ENCODE peak calls at places on chromosomes 1 and 21, in eight cellular contexts. R is sigmoid colon, W is H1, Y is adrenal gland, T is breast epithelium, Q is HCT116, C is body of pancreas, J is HepG2. I is an unnamed sample.

GRCh38 chr1:49686107-49686506 is 337.6 kb downstream of the AGBL4 start:
- DNase-seq in R (no peak), W (no peak), Y (peak; percentile 12), T (no peak), Q (no peak), C (peak; percentile 4), J (no peak), I (no peak)

GRCh38 chr1:174965006-174965971 is 34.5 kb upstream of the CACYBP start:
- DNase-seq in R (no peak), W (no peak), Y (no peak), T (no peak), Q (no peak), C (no peak), J (no peak), I (peak; percentile 40)

GRCh38 chr1:176877557-176877956 is 287.0 kb downstream of the ASTN1 start:
- DNase-seq in R (no peak), W (no peak), Y (no peak), T (no peak), Q (no peak), C (no peak), J (no peak), I (no peak)

GRCh38 chr1:6646499-6647148 is 22.0 kb downstream of the THAP3 start:
- DNase-seq in R (no peak), W (no peak), Y (peak; percentile 44), T (no peak), Q (peak; percentile 19), C (peak; percentile 46), J (peak; percentile 30), I (peak; percentile 28)

GRCh38 chr1:54487571-54488050 is 60.4 kb upstream of the ACOT11 start:
- DNase-seq in R (no peak), W (no peak), Y (peak; percentile 38), T (no peak), Q (no peak), C (peak; percentile 50), J (no peak), I (peak; percentile 47)

GRCh38 chr1:177858222-177858894 is 111.5 kb downstream of the SEC16B start:
- DNase-seq in R (no peak), W (no peak), Y (no peak), T (no peak), Q (no peak), C (no peak), J (no peak), I (no peak)

GRCh38 chr1:168360622-168361021 is 79.9 kb downstream of the TBX19 start:
- DNase-seq in R (no peak), W (no peak), Y (no peak), T (no peak), Q (no peak), C (no peak), J (no peak), I (no peak)

GRCh38 chr21:35436899-35437298 is 387.8 kb upstream of the RUNX1 start:
- DNase-seq in R (no peak), W (no peak), Y (no peak), T (no peak), Q (peak; percentile 10), C (no peak), J (no peak), I (no peak)

GRCh38 chr1:183027031-183027430 is 3.8 kb downstream of the LAMC1 start:
- DNase-seq in R (no peak), W (no peak), Y (no peak), T (no peak), Q (no peak), C (no peak), J (no peak), I (no peak)

GRCh38 chr1:228376262-228376628 is 30.4 kb downstream of the TRIM11 start:
- DNase-seq in R (no peak), W (no peak), Y (no peak), T (no peak), Q (no peak), C (no peak), J (no peak), I (no peak)

GRCh38 chr1:12088607-12089006 is 25.5 kb downstream of the TNFRSF8 start:
- DNase-seq in R (no peak), W (no peak), Y (no peak), T (no peak), Q (no peak), C (no peak), J (no peak), I (no peak)

GRCh38 chr1:16071614-16072013 is 1.8 kb downstream of the FAM131C start:
- DNase-seq in R (no peak), W (no peak), Y (no peak), T (no peak), Q (no peak), C (no peak), J (no peak), I (no peak)

GRCh38 chr1:222455188-222455879 is 92.6 kb downstream of the HHIPL2 start:
- DNase-seq in R (peak; percentile 93), W (peak; percentile 50), Y (peak; percentile 69), T (peak; percentile 81), Q (peak; percentile 64), C (peak; percentile 84), J (peak; percentile 47), I (peak; percentile 94)

GRCh38 chr1:226651732-226652105 is 87.4 kb downstream of the ITPKB start:
- DNase-seq in R (peak; percentile 75), W (no peak), Y (no peak), T (no peak), Q (no peak), C (no peak), J (no peak), I (no peak)

GRCh38 chr1:226652613-226653012 is 86.5 kb downstream of the ITPKB start:
- DNase-seq in R (no peak), W (no peak), Y (no peak), T (no peak), Q (no peak), C (no peak), J (no peak), I (no peak)

GRCh38 chr1:226654046-226654445 is 85.0 kb downstream of the ITPKB start:
- DNase-seq in R (no peak), W (peak; percentile 49), Y (no peak), T (no peak), Q (no peak), C (no peak), J (peak; percentile 17), I (no peak)

GRCh38 chr1:226654508-226655124 is 84.5 kb downstream of the ITPKB start:
- DNase-seq in R (peak; percentile 74), W (no peak), Y (no peak), T (no peak), Q (no peak), C (no peak), J (no peak), I (no peak)

DNA sequence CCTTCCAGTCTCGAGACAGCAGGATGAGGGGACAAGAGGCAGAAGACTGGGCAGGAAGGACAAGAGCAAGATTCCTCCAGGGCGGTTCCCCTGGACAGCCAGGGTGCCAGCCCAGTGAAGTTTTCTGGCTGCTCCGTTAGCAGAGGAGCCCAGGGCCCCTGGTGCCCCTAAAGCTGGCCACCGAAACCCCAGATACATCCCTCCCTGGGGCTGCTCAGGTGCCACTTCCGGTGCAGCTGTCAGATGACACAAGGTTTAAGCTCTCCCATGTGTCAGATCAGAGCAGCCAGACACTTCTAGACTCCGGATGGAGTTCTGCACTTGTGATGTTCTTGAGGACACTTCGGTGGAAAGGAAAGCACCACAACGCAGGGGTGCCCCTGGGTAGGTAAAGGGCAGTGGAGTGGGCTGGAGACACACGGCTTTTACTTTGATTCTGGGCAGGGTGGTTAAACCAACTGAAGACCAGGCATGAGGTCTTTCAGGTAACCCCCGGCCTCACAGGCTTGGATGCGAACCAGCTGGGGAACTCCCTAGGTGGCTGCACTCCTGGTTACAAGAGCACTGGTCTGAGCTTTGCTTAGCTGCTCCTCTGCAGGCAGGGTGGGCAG is 85.7 kb downstream of the ITPKB start:
- DNase-seq in R (no peak), W (no peak), Y (no peak), T (no peak), Q (no peak), C (no peak), J (no peak), I (no peak)
- TF ChIP-seq POLR2A in R (no peak), W (no peak), Y (no peak), T (no peak), Q (no peak), C (no peak), J (no peak), I (no peak)

DNA sequence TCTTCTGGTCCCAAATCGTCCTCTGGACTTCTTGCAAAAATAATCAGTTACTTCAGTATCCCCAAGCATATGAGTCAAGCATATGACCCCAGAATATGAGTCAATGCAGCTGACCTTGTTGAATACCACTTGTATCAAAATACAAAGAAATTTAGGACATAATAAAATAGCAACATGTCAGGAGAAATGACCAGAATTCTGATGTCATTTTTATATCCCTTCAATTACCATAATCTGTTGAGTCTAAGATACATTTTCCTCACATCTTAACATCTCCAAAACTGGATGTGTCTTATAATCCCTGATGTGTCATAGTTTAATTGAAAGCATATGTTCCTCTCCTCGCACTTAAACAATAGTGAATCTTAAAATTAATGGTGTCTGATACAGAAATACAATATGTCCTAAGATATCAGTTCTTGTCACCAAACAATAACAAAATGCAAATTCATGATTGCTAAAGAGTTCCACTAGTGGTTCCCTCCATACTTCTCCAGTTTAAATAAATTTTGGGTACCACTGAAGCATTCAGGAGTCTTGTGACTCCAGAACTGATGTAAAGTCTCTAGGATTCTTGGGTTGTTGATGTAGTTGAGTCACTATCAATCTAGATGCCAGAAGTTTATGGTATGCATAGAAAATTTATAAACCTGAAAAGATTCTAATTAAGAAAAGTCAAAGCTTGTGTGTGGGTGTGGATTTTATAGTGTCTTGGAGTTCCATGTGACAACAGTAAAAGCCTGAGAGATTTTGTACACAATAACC is 41.8 kb downstream of the KIFAP3 start:
- DNase-seq in R (no peak), W (no peak), Y (no peak), T (no peak), Q (no peak), C (no peak), J (no peak), I (no peak)
- H3K27me3 ChIP-seq in R (no peaks in the 10 kb centered on the region), W (no peaks in the 10 kb centered on the region), Y (no peaks in the 10 kb centered on the region), T (no peaks in the 10 kb centered on the region), Q (no peaks in the 10 kb centered on the region), C (no peaks in the 10 kb centered on the region), J (no peaks in the 10 kb centered on the region), I (no peaks in the 10 kb centered on the region)

DNA sequence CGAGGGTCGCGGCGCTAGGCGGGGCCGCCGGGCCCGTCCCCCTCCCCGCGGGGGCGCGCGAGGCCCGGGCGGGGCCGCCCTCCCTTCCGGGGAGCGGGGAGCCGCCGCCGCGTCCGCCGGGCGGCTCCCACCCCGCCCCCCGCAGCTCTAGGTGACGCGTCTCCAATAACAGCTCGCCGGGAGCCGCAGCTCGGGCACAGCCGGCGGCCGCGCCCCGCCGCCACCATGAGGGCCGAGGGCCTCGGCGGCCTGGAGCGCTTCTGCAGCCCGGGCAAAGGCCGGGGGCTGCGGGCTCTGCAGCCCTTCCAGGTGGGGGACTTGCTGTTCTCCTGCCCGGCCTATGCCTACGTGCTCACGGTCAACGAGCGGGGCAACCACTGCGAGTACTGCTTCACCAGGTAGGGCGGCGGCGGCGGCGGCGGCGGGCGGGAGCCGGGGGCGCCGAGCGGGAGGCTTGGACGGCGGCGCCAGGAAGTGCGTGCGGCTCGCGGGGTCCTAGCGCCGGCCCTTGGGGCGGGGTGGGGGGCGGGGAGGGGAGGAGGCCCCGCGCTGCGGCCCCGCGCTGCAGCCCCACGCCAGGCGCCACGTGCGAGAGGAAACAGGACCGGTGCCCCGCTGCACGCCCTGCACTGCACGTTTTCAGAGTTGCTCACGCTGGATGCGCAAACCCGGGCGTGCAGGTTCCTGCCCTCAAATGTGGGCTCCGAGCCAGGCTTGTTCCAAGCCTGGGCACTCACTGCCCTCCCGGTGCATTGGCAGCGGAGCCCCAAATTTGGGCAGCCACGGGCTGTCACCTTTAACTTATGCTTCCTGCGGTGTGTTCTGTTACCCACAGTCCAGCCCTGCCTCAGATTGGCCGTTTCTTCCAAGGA is at the start of gene SMYD2:
- DNase-seq in R (peak; percentile 78), W (no peak), Y (peak; percentile 56), T (peak; percentile 59), Q (peak; percentile 36), C (peak; percentile 83), J (peak; percentile 56), I (peak; percentile 80)
- TF ChIP-seq POLR2A in R (no peak), W (no peak), Y (peak; percentile 38), T (no peak), Q (no peak), C (peak; percentile 72), J (peak; percentile 83), I (no peak)

GRCh38 chr1:59814901-59815825 is at the start of gene HOOK1:
- DNase-seq in R (no peak), W (peak; percentile 5), Y (no peak), T (peak; percentile 20), Q (no peak), C (peak; percentile 50), J (no peak), I (peak; percentile 27)
- H3K27me3 ChIP-seq in R (peaks cover 24% of the 10 kb centered on the region), W (no peaks in the 10 kb centered on the region), Y (no peaks in the 10 kb centered on the region), T (no peaks in the 10 kb centered on the region), Q (no peaks in the 10 kb centered on the region), C (no peaks in the 10 kb centered on the region), J (no peaks in the 10 kb centered on the region), I (no peaks in the 10 kb centered on the region)

I was measured in testis.